ENCODE peak calls at places on chromosomes 5 and 9, in five cellular contexts. R, C, H, J and W are unnamed samples.

GRCh38 chr9:33510264-33511183 is 13.5 kb upstream of the ANKRD18B start:
- DNase-seq in J (peak; percentile 72), C (no peak), H (no peak), R (no peak), W (peak; percentile 54)

GRCh38 chr5:171863928-171864327 is 78.3 kb downstream of the SMIM23 start:
- DNase-seq in H (no peak), R (no peak), C (no peak), J (no peak), W (no peak)

GRCh38 chr5:56751914-56752313 is 63.4 kb upstream of the MAP3K1 start:
- DNase-seq in H (no peak), R (no peak), J (no peak), C (no peak), W (no peak)

GRCh38 chr5:75862872-75863271 is 145.6 kb upstream of the POC5 start:
- DNase-seq in J (no peak), H (no peak), R (no peak), C (no peak), W (no peak)

GRCh38 chr5:32725994-32726659 is 15.0 kb downstream of the NPR3 start:
- DNase-seq in R (no peak), J (no peak), C (no peak), H (no peak), W (no peak)

GRCh38 chr9:106880863-106881262 is 17.9 kb downstream of the ZNF462 start:
- DNase-seq in J (no peak), C (no peak), R (no peak), H (no peak), W (no peak)

GRCh38 chr9:79895232-79895631 is 323.5 kb downstream of the TLE4 start:
- DNase-seq in J (no peak), C (no peak), H (no peak), R (no peak), W (no peak)

GRCh38 chr5:671459-672328 is 21.5 kb downstream of the TPPP start:
- DNase-seq in J (peak; percentile 87), R (no peak), C (no peak), H (no peak), W (peak; percentile 70)

GRCh38 chr5:139708877-139709586 is 60.9 kb downstream of the CXXC5 start:
- DNase-seq in H (no peak), C (no peak), J (no peak), R (no peak), W (peak; percentile 78)

GRCh38 chr9:134401391-134401790 is 75.1 kb downstream of the RXRA start:
- DNase-seq in C (no peak), R (no peak), H (no peak), J (no peak), W (no peak)

GRCh38 chr5:144284036-144284435 is 113.4 kb downstream of the KCTD16 start:
- DNase-seq in H (no peak), C (no peak), R (no peak), J (no peak), W (no peak)

GRCh38 chr5:73947876-73948275 is 321.9 kb downstream of the ARHGEF28 start:
- DNase-seq in H (no peak), J (no peak), C (no peak), R (no peak), W (no peak)

GRCh38 chr5:91293131-91293530 is 90.0 kb downstream of the ARRDC3 start:
- DNase-seq in C (no peak), J (no peak), R (no peak), H (no peak), W (no peak)

GRCh38 chr5:160460377-160461049 is 38.9 kb downstream of the PTTG1 start:
- DNase-seq in J (no peak), R (no peak), H (no peak), C (no peak), W (no peak)

GRCh38 chr9:128798896-128799295 is 11.8 kb downstream of the TBC1D13 start:
- DNase-seq in C (no peak), H (no peak), R (no peak), J (no peak), W (no peak)

GRCh38 chr5:76379316-76379715 is 23.8 kb upstream of the IQGAP2 start:
- DNase-seq in H (no peak), C (no peak), J (no peak), R (no peak), W (no peak)

GRCh38 chr5:756171-756570 is 28.4 kb downstream of the ZDHHC11B start:
- DNase-seq in J (peak; percentile 61), R (no peak), C (peak; percentile 99), H (no peak), W (no peak)

GRCh38 chr9:72577212-72577753 is 55.9 kb downstream of the TMC1 start:
- DNase-seq in J (no peak), H (no peak), C (no peak), R (peak; percentile 68), W (peak; percentile 23)

GRCh38 chr5:5884593-5884992 is 462.1 kb downstream of the ICE1 start:
- DNase-seq in R (no peak), J (no peak), H (no peak), C (no peak), W (no peak)

GRCh38 chr5:91383956-91384300 is 811 bp upstream of the ARRDC3 start:
- DNase-seq in R (no peak), C (no peak), H (no peak), J (no peak), W (peak; percentile 36)

GRCh38 chr9:80259079-80259478 is 687.3 kb downstream of the TLE4 start:
- DNase-seq in R (no peak), H (no peak), C (no peak), J (no peak), W (no peak)

GRCh38 chr5:119340597-119341218 is 15.1 kb upstream of the TNFAIP8 start:
- DNase-seq in H (no peak), J (no peak), C (no peak), R (no peak), W (no peak)

GRCh38 chr5:169272731-169273401 is 28.1 kb downstream of the SLIT3 start:
- DNase-seq in J (no peak), R (no peak), H (no peak), C (no peak), W (no peak)

GRCh38 chr9:128632066-128632465 is 24.6 kb downstream of the DYNC2I2 start:
- DNase-seq in C (no peak), R (no peak), H (no peak), J (peak; percentile 31), W (no peak)

DNA sequence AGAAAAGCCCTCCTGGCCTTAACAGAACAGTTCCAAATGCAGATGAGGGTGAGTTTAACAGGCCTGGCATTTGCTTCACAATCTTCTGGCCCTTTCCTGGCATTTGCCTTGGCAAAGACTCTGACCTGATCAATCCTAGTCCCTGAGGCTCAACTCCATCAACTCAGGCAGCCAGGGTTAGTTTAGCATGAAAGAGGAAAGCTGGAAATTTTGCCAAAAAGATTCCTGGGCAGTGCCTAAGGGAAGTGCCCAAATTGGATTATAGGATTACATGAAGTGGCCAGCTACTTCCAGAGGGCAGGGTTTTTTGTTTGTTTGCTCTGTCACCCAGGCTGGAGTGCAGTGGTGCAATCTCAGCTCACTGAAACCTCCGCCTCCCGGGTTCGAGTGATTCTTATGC is 36.8 kb downstream of the PCDHAC2 start:
- DNase-seq in H (no peak), R (no peak), C (no peak), J (no peak), W (no peak)
- H3K4me1 ChIP-seq in H (no peaks in the 10 kb centered on the region), R (peaks cover 44% of the 10 kb centered on the region), C (no peaks in the 10 kb centered on the region), J (no peaks in the 10 kb centered on the region), W (no peaks in the 10 kb centered on the region)

DNA sequence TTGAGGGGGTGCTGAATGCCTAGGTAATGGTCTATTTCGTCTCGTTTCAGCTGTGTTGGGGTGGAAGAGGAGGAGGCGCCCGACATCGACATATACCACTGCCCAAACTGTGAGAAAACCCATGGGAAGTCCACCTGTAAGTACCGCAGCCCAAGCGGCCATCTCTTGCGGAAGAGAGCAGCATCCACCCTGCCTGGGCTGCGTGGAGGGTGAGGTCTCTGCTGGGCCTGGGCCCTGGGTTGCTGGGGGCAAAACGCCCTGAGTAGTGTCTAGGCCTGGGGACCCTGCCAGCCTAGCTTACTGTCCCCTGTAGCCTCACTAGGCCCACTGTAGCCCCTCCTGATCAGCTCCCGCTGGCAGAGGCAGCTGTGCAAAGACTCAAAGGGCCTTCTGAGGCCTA is 53.5 kb downstream of the PHF2 start:
- DNase-seq in J (no peak), R (no peak), H (no peak), C (no peak), W (no peak)
- TF ChIP-seq POLR2A in J (no peak), R (no peak), H (no peak), C (no peak), W (no peak)

GRCh38 chr9:95055851-95056551 is 261.5 kb downstream of the FANCC start:
- DNase-seq in R (no peak), J (no peak), H (no peak), C (peak; percentile 49), W (no peak)

GRCh38 chr9:95053611-95054440 is 263.7 kb downstream of the FANCC start:
- DNase-seq in H (no peak), R (no peak), C (peak; percentile 9), J (no peak), W (no peak)

GRCh38 chr9:95058121-95058785 is 259.3 kb downstream of the FANCC start:
- DNase-seq in H (no peak), J (no peak), C (peak; percentile 61), R (no peak), W (no peak)

GRCh38 chr9:95057121-95057520 is 260.4 kb downstream of the FANCC start:
- DNase-seq in C (peak; percentile 16), J (no peak), R (no peak), H (no peak), W (no peak)

GRCh38 chr9:95055337-95055850 is 262.1 kb downstream of the FANCC start:
- DNase-seq in R (no peak), J (no peak), C (no peak), H (no peak), W (no peak)
- H3K4me3 ChIP-seq in R (no peak overlapping the region), J (no peak overlapping the region), C (peak overlapping the region; percentile 32), H (peak overlapping the region; percentile 9), W (no peak overlapping the region)

DNA sequence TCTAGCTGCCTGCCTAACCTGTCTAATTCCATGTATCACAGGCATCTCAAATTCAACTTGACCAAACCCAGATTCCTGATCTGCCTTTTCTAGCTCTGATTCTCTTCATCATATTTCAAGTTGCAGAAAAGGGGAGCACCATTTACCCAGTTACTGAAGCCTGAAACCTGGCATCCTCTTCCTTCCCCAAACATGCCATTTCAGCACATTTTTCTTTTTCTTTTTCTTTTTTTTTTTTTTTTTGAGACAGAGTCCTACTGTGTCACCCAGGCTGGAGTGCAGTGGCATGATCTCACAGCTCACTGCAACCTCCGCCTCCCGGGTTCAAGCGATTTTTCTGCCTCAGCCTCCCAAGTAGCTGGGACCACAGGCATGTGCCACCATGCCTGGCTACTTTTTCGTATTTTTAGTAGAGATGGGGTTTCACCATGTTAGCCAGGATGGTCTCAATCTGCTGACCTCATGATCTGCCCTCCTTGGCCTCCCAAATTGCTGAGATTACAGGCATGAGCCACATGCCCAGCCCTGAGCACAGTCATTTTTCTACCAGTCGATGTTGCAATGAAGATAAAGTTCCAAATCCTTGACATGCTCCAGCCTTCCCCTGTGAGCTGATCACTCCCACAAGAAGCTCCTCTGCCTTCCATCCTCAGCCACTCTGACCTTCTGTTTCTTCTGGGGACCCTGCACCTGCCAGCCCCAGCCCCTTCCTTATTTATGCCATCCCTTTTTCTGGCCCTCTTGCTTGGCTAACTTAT is 32.2 kb downstream of the ACER2 start:
- DNase-seq in J (no peak), C (no peak), H (no peak), R (no peak), W (no peak)
- H3K4me1 ChIP-seq in J (no peaks in the 10 kb centered on the region), C (no peaks in the 10 kb centered on the region), H (no peaks in the 10 kb centered on the region), R (no peaks in the 10 kb centered on the region), W (no peaks in the 10 kb centered on the region)